ENCODE peak calls at places on chromosomes 3 and 15, in six cellular contexts. B is HL-60, K is foreskin fibroblast, P is GM12865, D is psoas muscle, C is A549. E is an unnamed sample.

GRCh38 chr3:41640076-41640475 is 321.8 kb downstream of the ULK4 start:
- DNase-seq in B (no peak), K (no peak), P (no peak), D (no peak), C (no peak), E (no peak)

GRCh38 chr15:51752918-51753317 is 1.5 kb downstream of the TMOD2 start:
- DNase-seq in B (peak), K (no peak), P (no peak), D (no peak), C (no peak), E (no peak)

GRCh38 chr3:20589275-20589674 is 403.3 kb upstream of the SGO1 start:
- DNase-seq in B (no peak), K (no peak), P (no peak), D (no peak), C (no peak), E (no peak)

GRCh38 chr15:96992817-96993216 is 662.3 kb downstream of the NR2F2 start:
- DNase-seq in B (no peak), K (no peak), P (no peak), D (no peak), C (no peak), E (no peak)

GRCh38 chr3:168885028-168885427 is 778.5 kb downstream of the MECOM start:
- DNase-seq in B (no peak), K (peak), P (no peak), D (no peak), C (no peak), E (no peak)

GRCh38 chr3:132536442-132537153 is 60.5 kb upstream of the ACKR4 start:
- DNase-seq in B (no peak), K (no peak), P (no peak), D (no peak), C (no peak), E (no peak)

GRCh38 chr15:31352911-31353811 is 26.5 kb downstream of the KLF13 start:
- DNase-seq in B (peak), K (peak), P (peak), D (peak), C (no peak), E (no peak)

GRCh38 chr3:99645277-99646106 is 7.1 kb downstream of the COL8A1 start:
- DNase-seq in B (peak), K (peak), P (peak), D (no peak), C (no peak), E (no peak)

GRCh38 chr3:46893146-46893748 is 15.7 kb downstream of the PTH1R start:
- DNase-seq in B (no peak), K (no peak), P (no peak), D (peak), C (no peak), E (no peak)

GRCh38 chr15:69823223-69823907 is 274.4 kb downstream of the TLE3 start:
- DNase-seq in B (no peak), K (no peak), P (peak), D (no peak), C (peak), E (no peak)

GRCh38 chr15:97654677-97655076 is 305.8 kb upstream of the ARRDC4 start:
- DNase-seq in B (no peak), K (no peak), P (no peak), D (no peak), C (no peak), E (no peak)

GRCh38 chr3:131794766-131795381 is 239.9 kb downstream of the CPNE4 start:
- DNase-seq in B (peak), K (peak), P (peak), D (no peak), C (peak), E (no peak)

GRCh38 chr15:50181983-50182232 is at the start of gene SLC27A2:
- DNase-seq in B (no peak), K (no peak), P (peak), D (peak), C (peak), E (no peak)

GRCh38 chr15:58473720-58474119 is 41.9 kb downstream of the LIPC start:
- DNase-seq in B (no peak), K (peak), P (peak), D (no peak), C (peak), E (no peak)

GRCh38 chr15:52247032-52247431 is 48.6 kb downstream of the MYO5C start:
- DNase-seq in B (peak), K (peak), P (no peak), D (no peak), C (no peak), E (peak)

GRCh38 chr3:124759666-124760401 is 29.6 kb downstream of the UMPS start:
- DNase-seq in B (no peak), K (no peak), P (no peak), D (no peak), C (no peak), E (no peak)

E was measured in CD14-positive monocyte.